ENCODE peak calls at places on chromosomes 1 and 21, in ten cellular contexts. One of them, this sample, is unnamed.

GRCh38 chr1:90727917-90728655 is 11.0 kb upstream of the BARHL2 start:
- DNase-seq in NCI-H187: no peak
- DNase-seq in T follicular helper cell: no peak
- DNase-seq in endothelial cell: no peak
- DNase-seq in GM12891: no peak
- DNase-seq in AML-193: no peak
- DNase-seq in stimulated activated CD4-positive, alpha-beta T cell treated with anti-CD3 and anti-CD28 coated beads, Interleukin-15, amount 100 ng/mL, for 24 hours: no peak
- DNase-seq in stimulated activated CD8-positive, alpha-beta memory T cell treated with anti-CD3 and anti-CD28 coated beads, Interleukin-2, amount 100 ng/mL, for 1 hour: no peak
- DNase-seq in stimulated activated naive B cell treated with anti-CD40 and anti-IgM and Interleukin-4, amounts not matched to agents 10 μg/mL and 1 μg/mL and 100 μg/mL, for 72 hours: no peak
- DNase-seq in heart right ventricle: no peak
- DNase-seq in this sample: no peak

GRCh38 chr1:56080123-56080522 is 499.2 kb downstream of the PLPP3 start:
- DNase-seq in NCI-H187: no peak
- DNase-seq in T follicular helper cell: no peak
- DNase-seq in endothelial cell: no peak
- DNase-seq in GM12891: no peak
- DNase-seq in AML-193: no peak
- DNase-seq in stimulated activated CD4-positive, alpha-beta T cell treated with anti-CD3 and anti-CD28 coated beads, Interleukin-15, amount 100 ng/mL, for 24 hours: no peak
- DNase-seq in stimulated activated CD8-positive, alpha-beta memory T cell treated with anti-CD3 and anti-CD28 coated beads, Interleukin-2, amount 100 ng/mL, for 1 hour: no peak
- DNase-seq in stimulated activated naive B cell treated with anti-CD40 and anti-IgM and Interleukin-4, amounts not matched to agents 10 μg/mL and 1 μg/mL and 100 μg/mL, for 72 hours: no peak
- DNase-seq in heart right ventricle: no peak
- DNase-seq in this sample: no peak

GRCh38 chr1:162404550-162405160 is 7.3 kb downstream of the SH2D1B start:
- DNase-seq in NCI-H187: no peak
- DNase-seq in T follicular helper cell: no peak
- DNase-seq in endothelial cell: no peak
- DNase-seq in GM12891: no peak
- DNase-seq in AML-193: no peak
- DNase-seq in stimulated activated CD4-positive, alpha-beta T cell treated with anti-CD3 and anti-CD28 coated beads, Interleukin-15, amount 100 ng/mL, for 24 hours: no peak
- DNase-seq in stimulated activated CD8-positive, alpha-beta memory T cell treated with anti-CD3 and anti-CD28 coated beads, Interleukin-2, amount 100 ng/mL, for 1 hour: no peak
- DNase-seq in stimulated activated naive B cell treated with anti-CD40 and anti-IgM and Interleukin-4, amounts not matched to agents 10 μg/mL and 1 μg/mL and 100 μg/mL, for 72 hours: no peak
- DNase-seq in heart right ventricle: no peak
- DNase-seq in this sample: no peak

GRCh38 chr1:43256675-43257570 is 12.9 kb upstream of the TMEM125 start:
- DNase-seq in NCI-H187: no peak
- DNase-seq in T follicular helper cell: no peak
- DNase-seq in endothelial cell: no peak
- DNase-seq in GM12891: no peak
- DNase-seq in AML-193: no peak
- DNase-seq in stimulated activated CD4-positive, alpha-beta T cell treated with anti-CD3 and anti-CD28 coated beads, Interleukin-15, amount 100 ng/mL, for 24 hours: no peak
- DNase-seq in stimulated activated CD8-positive, alpha-beta memory T cell treated with anti-CD3 and anti-CD28 coated beads, Interleukin-2, amount 100 ng/mL, for 1 hour: no peak
- DNase-seq in stimulated activated naive B cell treated with anti-CD40 and anti-IgM and Interleukin-4, amounts not matched to agents 10 μg/mL and 1 μg/mL and 100 μg/mL, for 72 hours: no peak
- DNase-seq in heart right ventricle: no peak
- DNase-seq in this sample: no peak

GRCh38 chr1:8716238-8716637 is 101.2 kb downstream of the RERE start:
- DNase-seq in NCI-H187: no peak
- DNase-seq in T follicular helper cell: no peak
- DNase-seq in endothelial cell: no peak
- DNase-seq in GM12891: no peak
- DNase-seq in AML-193: no peak
- DNase-seq in stimulated activated CD4-positive, alpha-beta T cell treated with anti-CD3 and anti-CD28 coated beads, Interleukin-15, amount 100 ng/mL, for 24 hours: no peak
- DNase-seq in stimulated activated CD8-positive, alpha-beta memory T cell treated with anti-CD3 and anti-CD28 coated beads, Interleukin-2, amount 100 ng/mL, for 1 hour: no peak
- DNase-seq in stimulated activated naive B cell treated with anti-CD40 and anti-IgM and Interleukin-4, amounts not matched to agents 10 μg/mL and 1 μg/mL and 100 μg/mL, for 72 hours: no peak
- DNase-seq in heart right ventricle: no peak
- DNase-seq in this sample: no peak

GRCh38 chr1:224922404-224923164 is 6.9 kb upstream of the DNAH14 start:
- DNase-seq in NCI-H187: no peak
- DNase-seq in T follicular helper cell: no peak
- DNase-seq in endothelial cell: peak
- DNase-seq in GM12891: no peak
- DNase-seq in AML-193: peak
- DNase-seq in stimulated activated CD4-positive, alpha-beta T cell treated with anti-CD3 and anti-CD28 coated beads, Interleukin-15, amount 100 ng/mL, for 24 hours: no peak
- DNase-seq in stimulated activated CD8-positive, alpha-beta memory T cell treated with anti-CD3 and anti-CD28 coated beads, Interleukin-2, amount 100 ng/mL, for 1 hour: no peak
- DNase-seq in stimulated activated naive B cell treated with anti-CD40 and anti-IgM and Interleukin-4, amounts not matched to agents 10 μg/mL and 1 μg/mL and 100 μg/mL, for 72 hours: no peak
- DNase-seq in heart right ventricle: no peak
- DNase-seq in this sample: peak

GRCh38 chr1:192527950-192528349 is 47.6 kb upstream of the RGS1 start:
- DNase-seq in NCI-H187: no peak
- DNase-seq in T follicular helper cell: no peak
- DNase-seq in endothelial cell: no peak
- DNase-seq in GM12891: no peak
- DNase-seq in AML-193: no peak
- DNase-seq in stimulated activated CD4-positive, alpha-beta T cell treated with anti-CD3 and anti-CD28 coated beads, Interleukin-15, amount 100 ng/mL, for 24 hours: no peak
- DNase-seq in stimulated activated CD8-positive, alpha-beta memory T cell treated with anti-CD3 and anti-CD28 coated beads, Interleukin-2, amount 100 ng/mL, for 1 hour: no peak
- DNase-seq in stimulated activated naive B cell treated with anti-CD40 and anti-IgM and Interleukin-4, amounts not matched to agents 10 μg/mL and 1 μg/mL and 100 μg/mL, for 72 hours: no peak
- DNase-seq in heart right ventricle: no peak
- DNase-seq in this sample: no peak

GRCh38 chr1:204294371-204294770 is 65.4 kb downstream of the PLEKHA6 start:
- DNase-seq in NCI-H187: no peak
- DNase-seq in T follicular helper cell: no peak
- DNase-seq in endothelial cell: no peak
- DNase-seq in GM12891: no peak
- DNase-seq in AML-193: no peak
- DNase-seq in stimulated activated CD4-positive, alpha-beta T cell treated with anti-CD3 and anti-CD28 coated beads, Interleukin-15, amount 100 ng/mL, for 24 hours: no peak
- DNase-seq in stimulated activated CD8-positive, alpha-beta memory T cell treated with anti-CD3 and anti-CD28 coated beads, Interleukin-2, amount 100 ng/mL, for 1 hour: no peak
- DNase-seq in stimulated activated naive B cell treated with anti-CD40 and anti-IgM and Interleukin-4, amounts not matched to agents 10 μg/mL and 1 μg/mL and 100 μg/mL, for 72 hours: no peak
- DNase-seq in heart right ventricle: no peak
- DNase-seq in this sample: no peak

GRCh38 chr1:218459450-218459849 is 114.3 kb downstream of the TGFB2 start:
- DNase-seq in NCI-H187: no peak
- DNase-seq in T follicular helper cell: no peak
- DNase-seq in endothelial cell: no peak
- DNase-seq in GM12891: no peak
- DNase-seq in AML-193: no peak
- DNase-seq in stimulated activated CD4-positive, alpha-beta T cell treated with anti-CD3 and anti-CD28 coated beads, Interleukin-15, amount 100 ng/mL, for 24 hours: no peak
- DNase-seq in stimulated activated CD8-positive, alpha-beta memory T cell treated with anti-CD3 and anti-CD28 coated beads, Interleukin-2, amount 100 ng/mL, for 1 hour: no peak
- DNase-seq in stimulated activated naive B cell treated with anti-CD40 and anti-IgM and Interleukin-4, amounts not matched to agents 10 μg/mL and 1 μg/mL and 100 μg/mL, for 72 hours: no peak
- DNase-seq in heart right ventricle: peak
- DNase-seq in this sample: no peak

GRCh38 chr21:28991861-28992525 is 684 bp downstream of the LTN1 start:
- DNase-seq in NCI-H187: no peak
- DNase-seq in T follicular helper cell: no peak
- DNase-seq in endothelial cell: no peak
- DNase-seq in GM12891: no peak
- DNase-seq in AML-193: no peak
- DNase-seq in stimulated activated CD4-positive, alpha-beta T cell treated with anti-CD3 and anti-CD28 coated beads, Interleukin-15, amount 100 ng/mL, for 24 hours: no peak
- DNase-seq in stimulated activated CD8-positive, alpha-beta memory T cell treated with anti-CD3 and anti-CD28 coated beads, Interleukin-2, amount 100 ng/mL, for 1 hour: no peak
- DNase-seq in stimulated activated naive B cell treated with anti-CD40 and anti-IgM and Interleukin-4, amounts not matched to agents 10 μg/mL and 1 μg/mL and 100 μg/mL, for 72 hours: no peak
- DNase-seq in heart right ventricle: no peak
- DNase-seq in this sample: no peak

GRCh38 chr1:55347786-55348185 is 132.6 kb upstream of the USP24 start:
- DNase-seq in NCI-H187: no peak
- DNase-seq in T follicular helper cell: no peak
- DNase-seq in endothelial cell: no peak
- DNase-seq in GM12891: no peak
- DNase-seq in AML-193: no peak
- DNase-seq in stimulated activated CD4-positive, alpha-beta T cell treated with anti-CD3 and anti-CD28 coated beads, Interleukin-15, amount 100 ng/mL, for 24 hours: no peak
- DNase-seq in stimulated activated CD8-positive, alpha-beta memory T cell treated with anti-CD3 and anti-CD28 coated beads, Interleukin-2, amount 100 ng/mL, for 1 hour: no peak
- DNase-seq in stimulated activated naive B cell treated with anti-CD40 and anti-IgM and Interleukin-4, amounts not matched to agents 10 μg/mL and 1 μg/mL and 100 μg/mL, for 72 hours: no peak
- DNase-seq in heart right ventricle: no peak
- DNase-seq in this sample: no peak

This sample was measured in GM12878.